ENCODE peak calls at places on chromosomes 12 and 14, in seven cellular contexts. L is activated T-helper 1 cell treated with anti-CD3 and anti-CD28 coated beads, Interleukin-2, amount 50 U/mL, for 16 hours; I is A172; X is foreskin melanocyte; S is GM04504; K is kidney glomerular epithelial cell; D is hypothalamus. E is an unnamed sample.

GRCh38 chr12:18171571-18171970 is 81.6 kb upstream of the RERGL start:
- DNase-seq in L (no peak), I (no peak), X (peak), S (no peak), K (no peak), D (no peak), E (no peak)

GRCh38 chr14:72714094-72714493 is 179.8 kb downstream of the DPF3 start:
- DNase-seq in L (no peak), I (no peak), X (no peak), S (no peak), K (no peak), D (no peak), E (no peak)

GRCh38 chr12:79548525-79548924 is 142.2 kb downstream of the PAWR start:
- DNase-seq in L (no peak), I (no peak), X (no peak), S (no peak), K (no peak), D (no peak), E (no peak)

GRCh38 chr12:104478396-104479140 is 21.8 kb downstream of the CHST11 start:
- DNase-seq in L (no peak), I (no peak), X (no peak), S (no peak), K (no peak), D (no peak), E (no peak)

GRCh38 chr12:97713972-97714588 is 251.5 kb downstream of the RMST start:
- DNase-seq in L (no peak), I (no peak), X (no peak), S (no peak), K (no peak), D (no peak), E (no peak)

GRCh38 chr12:69639400-69640016 is 28.8 kb upstream of the LRRC10 start:
- DNase-seq in L (peak), I (peak), X (peak), S (peak), K (peak), D (no peak), E (peak)

GRCh38 chr12:67237231-67237630 is 31.9 kb upstream of the CAND1 start:
- DNase-seq in L (no peak), I (no peak), X (peak), S (no peak), K (no peak), D (no peak), E (no peak)

GRCh38 chr12:95852133-95852532 is 6.6 kb upstream of the SNRPF start:
- DNase-seq in L (no peak), I (no peak), X (no peak), S (no peak), K (no peak), D (no peak), E (no peak)

GRCh38 chr12:48924617-48925217 is 575 bp downstream of the FKBP11 start:
- DNase-seq in L (peak), I (no peak), X (no peak), S (no peak), K (peak), D (peak), E (peak)

GRCh38 chr12:26043139-26044006 is 81.5 kb downstream of the BHLHE41 start:
- DNase-seq in L (no peak), I (no peak), X (no peak), S (no peak), K (no peak), D (no peak), E (no peak)

GRCh38 chr12:100077367-100077766 is 65.3 kb downstream of the BLTP3B start:
- DNase-seq in L (no peak), I (no peak), X (peak), S (no peak), K (no peak), D (no peak), E (no peak)

GRCh38 chr14:67268456-67269115 is 27.4 kb downstream of the PALS1 start:
- DNase-seq in L (no peak), I (no peak), X (no peak), S (no peak), K (no peak), D (no peak), E (no peak)

GRCh38 chr12:78559441-78559840 is 305.1 kb upstream of the SYT1 start:
- DNase-seq in L (no peak), I (no peak), X (no peak), S (no peak), K (peak), D (no peak), E (no peak)

GRCh38 chr12:115312901-115313300 is 628.9 kb upstream of the TBX3 start:
- DNase-seq in L (no peak), I (no peak), X (no peak), S (no peak), K (no peak), D (no peak), E (no peak)

GRCh38 chr14:43898709-43899108 is 608.4 kb downstream of the FSCB start:
- DNase-seq in L (no peak), I (no peak), X (peak), S (no peak), K (no peak), D (no peak), E (no peak)

GRCh38 chr12:57882575-57882974 is 36.0 kb upstream of the CTDSP2 start:
- DNase-seq in L (no peak), I (no peak), X (no peak), S (no peak), K (no peak), D (no peak), E (no peak)

GRCh38 chr14:50532502-50533313 is at the start of gene MAP4K5:
- DNase-seq in L (peak), I (peak), X (peak), S (peak), K (peak), D (peak), E (peak)

GRCh38 chr14:76900406-76901085 is 74.3 kb downstream of the LRRC74A start:
- DNase-seq in L (no peak), I (no peak), X (no peak), S (no peak), K (no peak), D (no peak), E (no peak)

GRCh38 chr14:51658441-51659173 is 6.9 kb downstream of the FRMD6 start:
- DNase-seq in L (no peak), I (no peak), X (no peak), S (no peak), K (no peak), D (no peak), E (no peak)

GRCh38 chr14:96304956-96305355 is 48.9 kb downstream of the BDKRB1 start:
- DNase-seq in L (no peak), I (peak), X (no peak), S (no peak), K (no peak), D (no peak), E (no peak)

GRCh38 chr14:37241206-37241605 is 43.5 kb downstream of the MIPOL1 start:
- DNase-seq in L (no peak), I (no peak), X (no peak), S (no peak), K (no peak), D (no peak), E (no peak)

GRCh38 chr12:89231686-89232085 is 120.6 kb downstream of the DUSP6 start:
- DNase-seq in L (no peak), I (no peak), X (no peak), S (no peak), K (no peak), D (no peak), E (no peak)

GRCh38 chr12:120468846-120469449 is 600 bp downstream of the SRSF9 start:
- DNase-seq in L (no peak), I (no peak), X (no peak), S (no peak), K (no peak), D (peak), E (peak)

GRCh38 chr14:39316844-39317553 is 83.3 kb downstream of the MIA2 start:
- DNase-seq in L (no peak), I (no peak), X (no peak), S (no peak), K (no peak), D (no peak), E (no peak)

GRCh38 chr12:94150483-94151225 is 2.3 kb downstream of the PLXNC1 start:
- DNase-seq in L (peak), I (no peak), X (peak), S (no peak), K (no peak), D (peak), E (no peak)

GRCh38 chr12:4270670-4271432 is 2.7 kb upstream of the CCND2 start:
- DNase-seq in L (no peak), I (no peak), X (no peak), S (no peak), K (no peak), D (no peak), E (peak)

GRCh38 chr12:113368331-113368730 is 9.9 kb downstream of the PLBD2 start:
- DNase-seq in L (no peak), I (no peak), X (no peak), S (no peak), K (no peak), D (no peak), E (no peak)

GRCh38 chr14:69726761-69727511 is 40.0 kb upstream of the SRSF5 start:
- DNase-seq in L (peak), I (peak), X (peak), S (peak), K (peak), D (peak), E (peak)

GRCh38 chr14:64110832-64111231 is 183.3 kb downstream of the ESR2 start:
- DNase-seq in L (no peak), I (no peak), X (no peak), S (no peak), K (no peak), D (no peak), E (no peak)

GRCh38 chr14:78088941-78089340 is 81.2 kb upstream of the NRXN3 start:
- DNase-seq in L (no peak), I (no peak), X (no peak), S (no peak), K (no peak), D (no peak), E (no peak)

GRCh38 chr14:23861666-23862065 is 91.9 kb upstream of the DHRS4 start:
- DNase-seq in L (no peak), I (peak), X (no peak), S (no peak), K (no peak), D (no peak), E (no peak)

GRCh38 chr12:88752183-88752582 is 171.9 kb upstream of the KITLG start:
- DNase-seq in L (no peak), I (no peak), X (no peak), S (no peak), K (no peak), D (no peak), E (no peak)

GRCh38 chr12:105331805-105332251 is 1.3 kb downstream of the C12orf75 start:
- DNase-seq in L (no peak), I (no peak), X (no peak), S (no peak), K (no peak), D (no peak), E (no peak)

E was measured in frontal cortex.